ENCODE peak calls at places on chromosomes 6 and 20, in five cellular contexts. T is neuronal stem cell; W is activated CD4-positive, alpha-beta T cell treated with anti-CD3 and anti-CD28 coated beads, Interleukin-2, amount 50 U/mL, for 24 hours; G is neural crest cell; K is M059J. I is an unnamed sample.

GRCh38 chr6:40312213-40313015 is 274.8 kb downstream of the LRFN2 start:
- DNase-seq in T (no peak), W (no peak), G (no peak), K (peak), I (no peak)

GRCh38 chr20:58340853-58341252 is 31.3 kb downstream of the RAB22A start:
- DNase-seq in T (no peak), W (no peak), G (no peak), K (peak), I (no peak)

GRCh38 chr20:33209789-33210188 is 7.4 kb upstream of the BPIFA3 start:
- DNase-seq in T (peak), W (peak), G (peak), K (peak), I (peak)

GRCh38 chr6:108689279-108690161 is 128.8 kb downstream of the FOXO3 start:
- DNase-seq in T (no peak), W (no peak), G (no peak), K (peak), I (no peak)

GRCh38 chr6:36745283-36745682 is 47.7 kb downstream of the RAB44 start:
- DNase-seq in T (no peak), W (no peak), G (no peak), K (no peak), I (no peak)

GRCh38 chr6:17149581-17149980 is 47.7 kb downstream of the STMND1 start:
- DNase-seq in T (no peak), W (no peak), G (no peak), K (no peak), I (no peak)

GRCh38 chr6:118875672-118876071 is 18.3 kb upstream of the ASF1A start:
- DNase-seq in T (no peak), W (no peak), G (no peak), K (no peak), I (no peak)

GRCh38 chr20:38804682-38805501 is 605 bp upstream of the PPP1R16B start:
- DNase-seq in T (peak), W (no peak), G (no peak), K (no peak), I (peak)

GRCh38 chr20:23192469-23192868 is 106.3 kb upstream of the CD93 start:
- DNase-seq in T (no peak), W (no peak), G (no peak), K (no peak), I (no peak)

GRCh38 chr20:60465439-60465838 is 507.2 kb downstream of the CDH26 start:
- DNase-seq in T (no peak), W (no peak), G (no peak), K (no peak), I (no peak)

GRCh38 chr20:21214431-21214830 is 88.5 kb downstream of the KIZ start:
- DNase-seq in T (no peak), W (no peak), G (no peak), K (no peak), I (peak)

GRCh38 chr20:23245553-23246128 is 105.0 kb upstream of the NXT1 start:
- DNase-seq in T (no peak), W (no peak), G (peak), K (peak), I (no peak)

GRCh38 chr6:124226396-124226795 is 422.7 kb downstream of the NKAIN2 start:
- DNase-seq in T (no peak), W (no peak), G (no peak), K (no peak), I (no peak)

GRCh38 chr6:125200986-125201385 is 47.4 kb downstream of the TPD52L1 start:
- DNase-seq in T (no peak), W (no peak), G (no peak), K (no peak), I (no peak)